ENCODE peak calls at places on chromosome 14, in ten cellular contexts. I is suprapubic skin, J is adrenal gland, V is uterus, H is thyroid gland, Z is NB4, U is gastrocnemius medialis, O is stomach, F is A549, S is ovary. B is an unnamed sample.

GRCh38 chr14:75484711-75485429 is 37.4 kb upstream of the BATF start:
- DNase-seq in I (no peak), O (no peak), H (no peak), S (no peak), J (no peak), Z (no peak), F (no peak), V (no peak), U (no peak), B (no peak)

GRCh38 chr14:37903561-37904191 is 304.0 kb upstream of the SSTR1 start:
- DNase-seq in H (peak; percentile 5), O (no peak), J (peak; percentile 7), I (no peak), S (no peak), Z (peak; percentile 42), U (no peak), F (peak; percentile 13), V (no peak), B (no peak)

GRCh38 chr14:99322731-99323599 is 51.0 kb upstream of the BCL11B start:
- DNase-seq in H (no peak), J (no peak), F (no peak), S (no peak), I (peak; percentile 47), U (no peak), Z (no peak), O (no peak), V (no peak), B (no peak)

GRCh38 chr14:94077111-94077821 is 3.7 kb downstream of the DDX24 start:
- DNase-seq in V (no peak), H (no peak), J (no peak), F (no peak), S (no peak), O (no peak), Z (no peak), U (no peak), I (no peak), B (no peak)

GRCh38 chr14:101665478-101666078 is 95.9 kb upstream of the PPP2R5C start:
- DNase-seq in H (no peak), I (no peak), V (peak; percentile 43), F (peak; percentile 71), O (no peak), U (no peak), J (peak; percentile 29), Z (peak; percentile 67), S (peak; percentile 45), B (no peak)

GRCh38 chr14:98958048-98959031 is 313.7 kb downstream of the BCL11B start:
- DNase-seq in U (no peak), S (no peak), H (no peak), Z (no peak), V (no peak), J (no peak), I (no peak), O (no peak), F (no peak), B (no peak)

GRCh38 chr14:20679907-20680306 is 4.5 kb upstream of the RNASE4 start:
- DNase-seq in U (no peak), J (peak; percentile 25), F (peak; percentile 56), V (peak; percentile 26), I (no peak), S (peak; percentile 41), O (no peak), H (peak; percentile 49), Z (peak; percentile 34), B (no peak)

GRCh38 chr14:101183376-101184103 is 280.0 kb upstream of the RTL1 start:
- DNase-seq in Z (no peak), O (peak; percentile 22), U (no peak), H (no peak), J (no peak), F (no peak), V (peak; percentile 52), S (peak; percentile 70), I (peak; percentile 51), B (peak; percentile 40)

GRCh38 chr14:95601650-95602049 is 66.8 kb downstream of the GLRX5 start:
- DNase-seq in S (no peak), O (no peak), U (no peak), F (no peak), H (no peak), J (no peak), V (no peak), I (no peak), Z (no peak), B (no peak)

GRCh38 chr14:69313176-69313575 is 53.2 kb downstream of the GALNT16 start:
- DNase-seq in O (no peak), U (no peak), J (no peak), I (peak; percentile 45), S (no peak), F (no peak), Z (no peak), H (no peak), V (no peak), B (peak; percentile 27)

GRCh38 chr14:103696466-103697071 is 18.7 kb downstream of the XRCC3 start:
- DNase-seq in U (no peak), O (no peak), F (no peak), S (peak; percentile 62), V (peak; percentile 69), Z (no peak), J (no peak), I (peak; percentile 74), H (no peak), B (no peak)

GRCh38 chr14:102046337-102047278 is 40.2 kb downstream of the HSP90AA1 start:
- DNase-seq in V (peak; percentile 85), I (peak; percentile 91), O (peak; percentile 92), U (peak; percentile 79), Z (peak; percentile 64), F (peak; percentile 58), J (peak; percentile 95), H (peak; percentile 99), S (peak; percentile 78), B (peak; percentile 70)

DNA sequence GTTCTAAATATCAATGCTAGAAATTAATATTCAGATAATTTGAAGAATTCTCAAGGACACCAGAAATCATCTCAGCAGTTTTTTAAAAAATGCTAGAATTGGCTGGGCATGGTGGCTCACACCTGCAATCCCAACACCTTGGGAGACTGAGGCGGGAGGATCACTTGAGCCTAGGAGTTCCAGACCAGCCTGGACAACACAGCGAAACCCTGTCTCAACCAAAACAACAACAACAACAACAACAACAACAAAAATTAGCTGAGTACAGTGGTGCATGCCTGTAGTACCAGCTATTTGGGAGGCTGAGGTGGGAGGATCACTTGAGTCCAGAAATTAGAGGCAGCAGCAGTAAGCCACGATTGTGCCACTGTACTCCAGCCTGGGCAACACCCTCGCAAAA is 3.2 kb upstream of the MDP1 start:
- DNase-seq in F (no peak), U (no peak), Z (no peak), V (no peak), J (no peak), O (no peak), S (no peak), H (no peak), I (no peak), B (no peak)
- TF ChIP-seq CTCF in F (no peak), U (no peak), Z (no peak), V (no peak), J (no peak), O (no peak), S (no peak), H (no peak), I (no peak), B (no peak)

GRCh38 chr14:61403411-61403810 is 82.0 kb downstream of the PRKCH start:
- DNase-seq in U (no peak), I (no peak), S (no peak), H (no peak), V (no peak), F (no peak), Z (no peak), O (no peak), J (no peak), B (no peak)
- TF ChIP-seq POLR2A in U (no peak), I (no peak), S (no peak), H (no peak), V (no peak), F (no peak), Z (no peak), O (no peak), J (no peak), B (no peak)

GRCh38 chr14:97298331-97298730 is 501.1 kb downstream of the VRK1 start:
- DNase-seq in I (no peak), H (no peak), U (no peak), Z (peak; percentile 14), O (no peak), S (no peak), V (no peak), J (no peak), F (no peak), B (no peak)
- TF ChIP-seq CTCF in I (no peak), H (no peak), U (no peak), Z (peak; percentile 55), O (no peak), S (no peak), V (no peak), J (no peak), F (peak; percentile 18), B (no peak)

GRCh38 chr14:105437723-105438500 is 18.3 kb downstream of the MTA1 start:
- DNase-seq in S (no peak), I (no peak), V (no peak), H (no peak), U (no peak), J (no peak), Z (no peak), O (no peak), F (no peak), B (no peak)

GRCh38 chr14:105439179-105439578 is 19.6 kb downstream of the MTA1 start:
- DNase-seq in J (no peak), I (no peak), H (no peak), O (no peak), V (no peak), Z (no peak), S (no peak), F (no peak), U (no peak), B (no peak)

GRCh38 chr14:105440992-105441391 is 21.4 kb downstream of the MTA1 start:
- DNase-seq in H (no peak), V (no peak), U (no peak), I (no peak), F (no peak), J (no peak), Z (no peak), S (no peak), O (no peak), B (no peak)

GRCh38 chr14:105440554-105440900 is 20.9 kb downstream of the MTA1 start:
- DNase-seq in V (no peak), Z (no peak), I (no peak), H (no peak), U (no peak), F (no peak), O (no peak), J (no peak), S (no peak), B (no peak)

GRCh38 chr14:105439710-105440553 is 20.3 kb downstream of the MTA1 start:
- DNase-seq in J (no peak), H (no peak), Z (no peak), S (no peak), I (no peak), V (no peak), U (no peak), F (peak; percentile 60), O (no peak), B (peak; percentile 53)
- TF ChIP-seq POLR2A in J (no peak), H (no peak), Z (no peak), S (no peak), I (no peak), V (no peak), U (no peak), F (no peak), O (no peak), B (no peak)

B was measured in right lobe of liver.